ENCODE peak calls at places on chromosomes 11 and 22, in six cellular contexts. E, O, I, N, V and T are unnamed samples.
A peak's percentile ranks its signal among the peaks of the same experiment; 100 is the strongest.

GRCh38 chr11:6022954-6023353 is 7.6 kb downstream of the OR56A1 start:
- DNase-seq in E (peak; percentile 40), O (no peak), I (no peak), N (peak; percentile 23), V (peak; percentile 28), T (peak; percentile 1)

GRCh38 chr22:26848244-26848920 is 191.0 kb downstream of the MIAT start:
- DNase-seq in E (no peak), O (peak; percentile 20), I (no peak), N (no peak), V (peak; percentile 17), T (no peak)

GRCh38 chr22:50112151-50113118 is 22.6 kb downstream of the MOV10L1 start:
- DNase-seq in E (peak; percentile 61), O (peak; percentile 31), I (no peak), N (no peak), V (peak; percentile 74), T (no peak)

GRCh38 chr11:103109818-103110388 is 677 bp downstream of the DYNC2H1 start:
- DNase-seq in E (peak; percentile 26), O (no peak), I (peak; percentile 3), N (no peak), V (no peak), T (no peak)

GRCh38 chr11:100949443-100949842 is 180.2 kb downstream of the PGR start:
- DNase-seq in E (no peak), O (no peak), I (no peak), N (no peak), V (no peak), T (no peak)

GRCh38 chr22:37484115-37485005 is 1.8 kb downstream of the MFNG start:
- DNase-seq in E (no peak), O (peak; percentile 74), I (peak; percentile 77), N (no peak), V (no peak), T (no peak)

GRCh38 chr22:20215742-20216141 is 52.4 kb downstream of the RTN4R start:
- DNase-seq in E (no peak), O (no peak), I (no peak), N (no peak), V (no peak), T (no peak)

GRCh38 chr11:4672470-4672869 is 25.2 kb downstream of the OR51E2 start:
- DNase-seq in E (no peak), O (no peak), I (no peak), N (no peak), V (no peak), T (no peak)

GRCh38 chr11:611001-611996 is 4.5 kb downstream of the IRF7 start:
- DNase-seq in E (no peak), O (no peak), I (no peak), N (no peak), V (no peak), T (no peak)

GRCh38 chr11:121838571-121838970 is 277.4 kb downstream of the BLID start:
- DNase-seq in E (no peak), O (no peak), I (no peak), N (no peak), V (no peak), T (no peak)

GRCh38 chr22:39181778-39182177 is 29.3 kb upstream of the CBX7 start:
- DNase-seq in E (no peak), O (no peak), I (no peak), N (peak; percentile 6), V (no peak), T (no peak)

GRCh38 chr22:27918351-27919221 is 470 bp downstream of the PITPNB start:
- DNase-seq in E (peak; percentile 58), O (peak; percentile 59), I (peak; percentile 41), N (peak; percentile 66), V (peak; percentile 50), T (peak; percentile 54)

GRCh38 chr11:38006466-38006865 is 1408.4 kb upstream of the RAG2 start:
- DNase-seq in E (no peak), O (no peak), I (no peak), N (no peak), V (no peak), T (no peak)